ENCODE peak calls at places on chromosomes 4 and X, in five cellular contexts. One of them, this sample, is unnamed.

GRCh38 chrX:104565791-104566687 is at the start of gene IL1RAPL2:
- DNase-seq in GM12878: no peak
- DNase-seq in K562: peak
- DNase-seq in H1: peak
- DNase-seq in HepG2: peak
- DNase-seq in this sample: peak

GRCh38 chr4:56686537-56687231 is 5.6 kb upstream of the HOPX start:
- DNase-seq in GM12878: no peak
- DNase-seq in K562: no peak
- DNase-seq in H1: no peak
- DNase-seq in HepG2: no peak
- DNase-seq in this sample: no peak

GRCh38 chrX:37871626-37872302 is 24.4 kb upstream of the DYNLT3 start:
- DNase-seq in GM12878: no peak
- DNase-seq in K562: peak
- DNase-seq in H1: no peak
- DNase-seq in HepG2: no peak
- DNase-seq in this sample: peak

GRCh38 chr4:39932776-39933402 is 44.8 kb downstream of the PDS5A start:
- DNase-seq in GM12878: no peak
- DNase-seq in K562: no peak
- DNase-seq in H1: no peak
- DNase-seq in HepG2: no peak
- DNase-seq in this sample: no peak

GRCh38 chrX:119399772-119400101 is 601 bp downstream of the SLC25A43 start:
- DNase-seq in GM12878: no peak
- DNase-seq in K562: no peak
- DNase-seq in H1: peak
- DNase-seq in HepG2: no peak
- DNase-seq in this sample: no peak

GRCh38 chr4:160038560-160038959 is 935.7 kb downstream of the RAPGEF2 start:
- DNase-seq in GM12878: no peak
- DNase-seq in K562: no peak
- DNase-seq in H1: no peak
- DNase-seq in HepG2: no peak
- DNase-seq in this sample: peak

GRCh38 chrX:72030431-72030830 is 101.3 kb downstream of the RTL5 start:
- DNase-seq in GM12878: no peak
- DNase-seq in K562: no peak
- DNase-seq in H1: no peak
- DNase-seq in HepG2: peak
- DNase-seq in this sample: peak

GRCh38 chr4:14254252-14254651 is 626.7 kb upstream of the BOD1L1 start:
- DNase-seq in GM12878: no peak
- DNase-seq in K562: no peak
- DNase-seq in H1: peak
- DNase-seq in HepG2: no peak
- DNase-seq in this sample: peak

GRCh38 chr4:180665994-180666818 is 1577.0 kb upstream of the TENM3 start:
- DNase-seq in GM12878: no peak
- DNase-seq in K562: peak
- DNase-seq in H1: no peak
- DNase-seq in HepG2: peak
- DNase-seq in this sample: peak

GRCh38 chrX:105315301-105315700 is 94.8 kb upstream of the TEX13A start:
- DNase-seq in GM12878: no peak
- DNase-seq in K562: no peak
- DNase-seq in H1: no peak
- DNase-seq in HepG2: no peak
- DNase-seq in this sample: no peak

GRCh38 chr4:20251796-20252655 is at the start of gene SLIT2:
- DNase-seq in GM12878: no peak
- DNase-seq in K562: peak
- DNase-seq in H1: peak
- DNase-seq in HepG2: peak
- DNase-seq in this sample: peak

GRCh38 chr4:2947926-2948325 is 15.3 kb downstream of the NOP14 start:
- DNase-seq in GM12878: no peak
- DNase-seq in K562: no peak
- DNase-seq in H1: no peak
- DNase-seq in HepG2: no peak
- DNase-seq in this sample: no peak
- TF ChIP-seq KDM1A in GM12878: no peak
- TF ChIP-seq KDM1A in K562: no peak
- TF ChIP-seq KDM1A in H1: no peak
- TF ChIP-seq KDM1A in HepG2: no peak
- TF ChIP-seq KDM1A in this sample: no peak

GRCh38 chrX:47245156-47245555 is 12.3 kb downstream of the USP11 start:
- DNase-seq in GM12878: no peak
- DNase-seq in K562: no peak
- DNase-seq in H1: no peak
- DNase-seq in HepG2: no peak
- DNase-seq in this sample: no peak
- TF ChIP-seq KDM1A in GM12878: no peak
- TF ChIP-seq KDM1A in K562: no peak
- TF ChIP-seq KDM1A in H1: no peak
- TF ChIP-seq KDM1A in HepG2: no peak
- TF ChIP-seq KDM1A in this sample: no peak

DNA sequence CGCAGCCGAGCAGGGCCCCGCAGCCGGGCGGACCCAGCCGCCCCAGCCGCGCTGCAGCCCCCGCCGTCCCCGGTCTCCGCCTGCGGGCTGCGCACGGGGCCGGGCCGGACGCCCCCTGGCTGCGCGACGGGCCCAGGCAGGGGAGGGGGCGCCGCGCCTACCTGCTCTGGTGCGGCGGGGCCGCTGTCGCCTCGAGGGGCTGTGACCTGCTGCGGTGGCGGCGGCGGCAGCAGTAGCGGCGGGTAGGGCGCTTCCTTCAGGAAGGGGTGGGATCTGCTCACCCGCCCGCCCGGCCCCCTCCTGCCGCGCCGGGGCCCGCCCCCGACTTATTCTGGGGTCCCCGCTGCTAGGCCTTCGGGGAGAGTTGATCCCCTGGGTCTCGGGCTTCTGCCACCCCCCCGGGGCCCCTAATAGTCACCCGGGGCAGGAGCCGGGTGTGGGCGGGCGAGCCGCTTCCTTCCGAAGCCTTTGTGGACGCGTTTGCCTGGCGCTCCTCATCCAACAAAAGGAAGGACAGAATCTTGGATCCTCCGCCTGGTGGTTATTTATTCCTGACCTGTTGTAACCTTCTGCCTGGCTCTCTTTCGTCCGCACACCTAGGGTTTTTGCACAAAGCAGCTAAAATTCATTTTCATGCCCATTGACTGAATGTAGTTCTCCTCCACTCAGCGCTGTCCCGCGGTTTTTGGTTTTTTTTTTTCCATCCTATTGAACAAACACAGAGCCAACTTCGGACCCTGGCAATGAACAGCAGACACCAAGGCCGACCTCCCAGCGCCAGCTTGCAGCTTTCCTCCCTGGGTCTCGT is at the start of gene TMEM150C:
- DNase-seq in GM12878: no peak
- DNase-seq in K562: no peak
- DNase-seq in H1: peak
- DNase-seq in HepG2: no peak
- DNase-seq in this sample: peak
- TF ChIP-seq KDM1A in GM12878: no peak
- TF ChIP-seq KDM1A in K562: no peak
- TF ChIP-seq KDM1A in H1: no peak
- TF ChIP-seq KDM1A in HepG2: no peak
- TF ChIP-seq KDM1A in this sample: no peak

GRCh38 chr4:92099851-92100250 is 203.9 kb upstream of the GRID2 start:
- DNase-seq in GM12878: no peak
- DNase-seq in K562: no peak
- DNase-seq in H1: no peak
- DNase-seq in HepG2: no peak
- DNase-seq in this sample: no peak
- TF ChIP-seq KDM1A in GM12878: no peak
- TF ChIP-seq KDM1A in K562: no peak
- TF ChIP-seq KDM1A in H1: no peak
- TF ChIP-seq KDM1A in HepG2: no peak
- TF ChIP-seq KDM1A in this sample: no peak

GRCh38 chrX:149010899-149011224 is 494.2 kb downstream of the IDS start:
- DNase-seq in GM12878: no peak
- DNase-seq in K562: no peak
- DNase-seq in H1: no peak
- DNase-seq in HepG2: no peak
- DNase-seq in this sample: no peak
- TF ChIP-seq KDM1A in GM12878: no peak
- TF ChIP-seq KDM1A in K562: no peak
- TF ChIP-seq KDM1A in H1: no peak
- TF ChIP-seq KDM1A in HepG2: no peak
- TF ChIP-seq KDM1A in this sample: no peak

GRCh38 chr4:73606465-73606974 is 13.7 kb downstream of the RASSF6 start:
- DNase-seq in GM12878: peak
- DNase-seq in K562: no peak
- DNase-seq in H1: no peak
- DNase-seq in HepG2: no peak
- DNase-seq in this sample: no peak

GRCh38 chr4:73607375-73608026 is 12.7 kb downstream of the RASSF6 start:
- DNase-seq in GM12878: no peak
- DNase-seq in K562: no peak
- DNase-seq in H1: no peak
- DNase-seq in HepG2: no peak
- DNase-seq in this sample: no peak

GRCh38 chr4:73612032-73612431 is 8.2 kb downstream of the RASSF6 start:
- DNase-seq in GM12878: no peak
- DNase-seq in K562: no peak
- DNase-seq in H1: no peak
- DNase-seq in HepG2: no peak
- DNase-seq in this sample: no peak

GRCh38 chr4:73609688-73610087 is 10.5 kb downstream of the RASSF6 start:
- DNase-seq in GM12878: no peak
- DNase-seq in K562: no peak
- DNase-seq in H1: no peak
- DNase-seq in HepG2: peak
- DNase-seq in this sample: no peak

GRCh38 chr4:73608677-73609594 is 11.3 kb downstream of the RASSF6 start:
- DNase-seq in GM12878: no peak
- DNase-seq in K562: no peak
- DNase-seq in H1: no peak
- DNase-seq in HepG2: peak
- DNase-seq in this sample: peak
- TF ChIP-seq KDM1A in GM12878: no peak
- TF ChIP-seq KDM1A in K562: no peak
- TF ChIP-seq KDM1A in H1: no peak
- TF ChIP-seq KDM1A in HepG2: no peak
- TF ChIP-seq KDM1A in this sample: no peak

GRCh38 chr4:44320833-44321232 is 127.8 kb downstream of the KCTD8 start:
- DNase-seq in GM12878: no peak
- DNase-seq in K562: no peak
- DNase-seq in H1: no peak
- DNase-seq in HepG2: no peak
- DNase-seq in this sample: no peak

GRCh38 chr4:44326716-44327115 is 121.9 kb downstream of the KCTD8 start:
- DNase-seq in GM12878: no peak
- DNase-seq in K562: no peak
- DNase-seq in H1: no peak
- DNase-seq in HepG2: no peak
- DNase-seq in this sample: no peak
- TF ChIP-seq KDM1A in GM12878: no peak
- TF ChIP-seq KDM1A in K562: no peak
- TF ChIP-seq KDM1A in H1: no peak
- TF ChIP-seq KDM1A in HepG2: no peak
- TF ChIP-seq KDM1A in this sample: no peak

GRCh38 chr4:153067376-153067775 is 131.3 kb downstream of the FHDC1 start:
- DNase-seq in GM12878: no peak
- DNase-seq in K562: peak
- DNase-seq in H1: no peak
- DNase-seq in HepG2: peak
- DNase-seq in this sample: no peak
- TF ChIP-seq KDM1A in GM12878: no peak
- TF ChIP-seq KDM1A in K562: no peak
- TF ChIP-seq KDM1A in H1: no peak
- TF ChIP-seq KDM1A in HepG2: no peak
- TF ChIP-seq KDM1A in this sample: no peak

This sample was measured in A549.